ENCODE peak calls at places on chromosomes 6 and 20, in six cellular contexts. B, F, U, W, N and J are unnamed samples.

GRCh38 chr20:47501117-47501482 is 587 bp upstream of the NCOA3 start:
- DNase-seq in U (peak; percentile 9), N (no peak), W (no peak), B (no peak), F (no peak), J (no peak)

GRCh38 chr6:15365273-15365687 is 119.4 kb downstream of the JARID2 start:
- DNase-seq in B (peak; percentile 54), F (peak; percentile 68), W (no peak), U (peak; percentile 71), N (peak; percentile 24), J (peak; percentile 90)

GRCh38 chr20:33947709-33948295 is 45.9 kb upstream of the RALY start:
- DNase-seq in W (no peak), U (peak; percentile 45), N (peak; percentile 66), F (no peak), B (no peak), J (no peak)

GRCh38 chr20:32980131-32980941 is 23.9 kb downstream of the SUN5 start:
- DNase-seq in U (no peak), B (no peak), N (no peak), W (no peak), F (no peak), J (peak; percentile 62)

GRCh38 chr6:135537782-135538301 is 40.3 kb upstream of the AHI1 start:
- DNase-seq in W (peak; percentile 6), B (no peak), U (peak; percentile 82), F (peak; percentile 83), N (peak; percentile 61), J (no peak)

GRCh38 chr6:71277926-71278594 is 10.6 kb upstream of the OGFRL1 start:
- DNase-seq in F (no peak), W (no peak), U (no peak), N (no peak), B (no peak), J (no peak)

GRCh38 chr20:3690413-3690812 is 8.6 kb upstream of the ADAM33 start:
- DNase-seq in B (no peak), N (no peak), U (no peak), F (no peak), W (no peak), J (no peak)

GRCh38 chr6:161444464-161444863 is 170.6 kb upstream of the AGPAT4 start:
- DNase-seq in F (no peak), U (no peak), N (peak; percentile 28), W (no peak), B (no peak), J (no peak)

GRCh38 chr6:44044154-44044539 is 83.1 kb downstream of the MRPL14 start:
- DNase-seq in U (no peak), N (no peak), B (no peak), W (no peak), F (no peak), J (no peak)

GRCh38 chr20:63167026-63167917 is 48.7 kb downstream of the YTHDF1 start:
- DNase-seq in B (no peak), F (no peak), U (peak; percentile 14), W (no peak), N (no peak), J (no peak)

GRCh38 chr6:39924283-39924682 is 10.0 kb downstream of the MOCS1 start:
- DNase-seq in N (no peak), W (no peak), B (no peak), U (no peak), F (no peak), J (no peak)

GRCh38 chr6:31007694-31008093 is 2.6 kb upstream of the MUC22 start:
- DNase-seq in U (peak; percentile 97), B (no peak), F (peak; percentile 77), N (no peak), W (no peak), J (no peak)

GRCh38 chr6:13508711-13509705 is 21.6 kb upstream of the GFOD1 start:
- DNase-seq in N (no peak), U (peak; percentile 56), F (no peak), W (no peak), B (no peak), J (no peak)

GRCh38 chr6:71012871-71013456 is 56.1 kb upstream of the B3GAT2 start:
- DNase-seq in B (no peak), U (peak; percentile 63), F (peak; percentile 4), N (peak; percentile 29), W (no peak), J (no peak)

GRCh38 chr6:165834613-165835259 is 171.7 kb upstream of the PDE10A start:
- DNase-seq in U (peak; percentile 49), B (peak; percentile 56), N (no peak), W (no peak), F (no peak), J (peak; percentile 80)

GRCh38 chr20:54680439-54680838 is 205.0 kb downstream of the DOK5 start:
- DNase-seq in F (no peak), B (no peak), U (no peak), N (no peak), W (no peak), J (no peak)

GRCh38 chr20:7650081-7650480 is 290.2 kb downstream of the HAO1 start:
- DNase-seq in N (no peak), F (no peak), U (no peak), B (no peak), W (no peak), J (no peak)

GRCh38 chr6:34901930-34902329 is 12.9 kb downstream of the ANKS1A start:
- DNase-seq in U (peak; percentile 40), N (no peak), W (no peak), F (peak; percentile 32), B (no peak), J (no peak)